ENCODE peak calls at places on chromosome 1, in ten cellular contexts. One of them, this sample, is unnamed.
A peak's percentile ranks its signal among the peaks of the same experiment; 100 is the strongest.

GRCh38 chr1:223834660-223835263 is 11.0 kb downstream of the TP53BP2 start:
- DNase-seq in fibroblast of mammary gland: peak; percentile 91
- DNase-seq in A549: no peak
- DNase-seq in bronchial epithelial cell: peak; percentile 36
- DNase-seq in transverse colon: no peak
- DNase-seq in dorsolateral prefrontal cortex: no peak
- DNase-seq in GM23248: peak; percentile 86
- DNase-seq in HFF-Myc: no peak
- DNase-seq in CD8-positive, alpha-beta memory T cell: no peak
- DNase-seq in mesenchymal stem cell: peak; percentile 86
- DNase-seq in this sample: no peak

GRCh38 chr1:98969753-98970152 is 34.9 kb downstream of the PLPPR5 start:
- DNase-seq in fibroblast of mammary gland: no peak
- DNase-seq in A549: no peak
- DNase-seq in bronchial epithelial cell: no peak
- DNase-seq in transverse colon: no peak
- DNase-seq in dorsolateral prefrontal cortex: no peak
- DNase-seq in GM23248: no peak
- DNase-seq in HFF-Myc: no peak
- DNase-seq in CD8-positive, alpha-beta memory T cell: no peak
- DNase-seq in mesenchymal stem cell: no peak
- DNase-seq in this sample: no peak

GRCh38 chr1:115907092-115907491 is 66.2 kb upstream of the NHLH2 start:
- DNase-seq in fibroblast of mammary gland: no peak
- DNase-seq in A549: no peak
- DNase-seq in bronchial epithelial cell: no peak
- DNase-seq in transverse colon: no peak
- DNase-seq in dorsolateral prefrontal cortex: no peak
- DNase-seq in GM23248: no peak
- DNase-seq in HFF-Myc: no peak
- DNase-seq in CD8-positive, alpha-beta memory T cell: no peak
- DNase-seq in mesenchymal stem cell: no peak
- DNase-seq in this sample: no peak

GRCh38 chr1:157566484-157567300 is 14.4 kb upstream of the FCRL5 start:
- DNase-seq in fibroblast of mammary gland: no peak
- DNase-seq in A549: no peak
- DNase-seq in bronchial epithelial cell: no peak
- DNase-seq in transverse colon: no peak
- DNase-seq in dorsolateral prefrontal cortex: no peak
- DNase-seq in GM23248: no peak
- DNase-seq in HFF-Myc: no peak
- DNase-seq in CD8-positive, alpha-beta memory T cell: no peak
- DNase-seq in mesenchymal stem cell: no peak
- DNase-seq in this sample: no peak

GRCh38 chr1:177780096-177780700 is 189.7 kb downstream of the SEC16B start:
- DNase-seq in fibroblast of mammary gland: peak; percentile 82
- DNase-seq in A549: peak; percentile 24
- DNase-seq in bronchial epithelial cell: peak; percentile 67
- DNase-seq in transverse colon: no peak
- DNase-seq in dorsolateral prefrontal cortex: no peak
- DNase-seq in GM23248: peak; percentile 75
- DNase-seq in HFF-Myc: peak; percentile 15
- DNase-seq in CD8-positive, alpha-beta memory T cell: no peak
- DNase-seq in mesenchymal stem cell: peak; percentile 51
- DNase-seq in this sample: peak; percentile 49

GRCh38 chr1:9699361-9699760 is 47.8 kb downstream of the PIK3CD start:
- DNase-seq in fibroblast of mammary gland: no peak
- DNase-seq in A549: no peak
- DNase-seq in bronchial epithelial cell: peak; percentile 65
- DNase-seq in transverse colon: no peak
- DNase-seq in dorsolateral prefrontal cortex: no peak
- DNase-seq in GM23248: no peak
- DNase-seq in HFF-Myc: no peak
- DNase-seq in CD8-positive, alpha-beta memory T cell: no peak
- DNase-seq in mesenchymal stem cell: no peak
- DNase-seq in this sample: no peak

GRCh38 chr1:10692401-10693021 is 103.9 kb downstream of the CASZ1 start:
- DNase-seq in fibroblast of mammary gland: no peak
- DNase-seq in A549: peak; percentile 50
- DNase-seq in bronchial epithelial cell: peak; percentile 43
- DNase-seq in transverse colon: peak; percentile 86
- DNase-seq in dorsolateral prefrontal cortex: no peak
- DNase-seq in GM23248: peak; percentile 10
- DNase-seq in HFF-Myc: no peak
- DNase-seq in CD8-positive, alpha-beta memory T cell: peak; percentile 57
- DNase-seq in mesenchymal stem cell: no peak
- DNase-seq in this sample: no peak

GRCh38 chr1:210250665-210250997 is 18.0 kb downstream of the SERTAD4 start:
- DNase-seq in fibroblast of mammary gland: no peak
- DNase-seq in A549: peak; percentile 24
- DNase-seq in bronchial epithelial cell: no peak
- DNase-seq in transverse colon: peak; percentile 33
- DNase-seq in dorsolateral prefrontal cortex: peak; percentile 77
- DNase-seq in GM23248: no peak
- DNase-seq in HFF-Myc: no peak
- DNase-seq in CD8-positive, alpha-beta memory T cell: no peak
- DNase-seq in mesenchymal stem cell: peak; percentile 42
- DNase-seq in this sample: no peak

GRCh38 chr1:35929730-35930592 is 944 bp upstream of the AGO3 start:
- DNase-seq in fibroblast of mammary gland: peak; percentile 60
- DNase-seq in A549: peak; percentile 16
- DNase-seq in bronchial epithelial cell: no peak
- DNase-seq in transverse colon: peak; percentile 57
- DNase-seq in dorsolateral prefrontal cortex: peak; percentile 52
- DNase-seq in GM23248: peak; percentile 81
- DNase-seq in HFF-Myc: peak; percentile 25
- DNase-seq in CD8-positive, alpha-beta memory T cell: peak; percentile 45
- DNase-seq in mesenchymal stem cell: no peak
- DNase-seq in this sample: no peak

GRCh38 chr1:89199515-89199914 is 773 bp upstream of the GBP4 start:
- DNase-seq in fibroblast of mammary gland: no peak
- DNase-seq in A549: no peak
- DNase-seq in bronchial epithelial cell: no peak
- DNase-seq in transverse colon: no peak
- DNase-seq in dorsolateral prefrontal cortex: no peak
- DNase-seq in GM23248: no peak
- DNase-seq in HFF-Myc: no peak
- DNase-seq in CD8-positive, alpha-beta memory T cell: peak; percentile 18
- DNase-seq in mesenchymal stem cell: no peak
- DNase-seq in this sample: no peak

GRCh38 chr1:89198500-89199072 is at the start of gene GBP4:
- DNase-seq in fibroblast of mammary gland: peak; percentile 11
- DNase-seq in A549: no peak
- DNase-seq in bronchial epithelial cell: peak; percentile 37
- DNase-seq in transverse colon: peak; percentile 46
- DNase-seq in dorsolateral prefrontal cortex: no peak
- DNase-seq in GM23248: peak; percentile 28
- DNase-seq in HFF-Myc: no peak
- DNase-seq in CD8-positive, alpha-beta memory T cell: peak; percentile 47
- DNase-seq in mesenchymal stem cell: peak; percentile 56
- DNase-seq in this sample: no peak

GRCh38 chr1:89200668-89201488 is 2.1 kb upstream of the GBP4 start:
- DNase-seq in fibroblast of mammary gland: peak; percentile 4
- DNase-seq in A549: no peak
- DNase-seq in bronchial epithelial cell: no peak
- DNase-seq in transverse colon: no peak
- DNase-seq in dorsolateral prefrontal cortex: no peak
- DNase-seq in GM23248: no peak
- DNase-seq in HFF-Myc: no peak
- DNase-seq in CD8-positive, alpha-beta memory T cell: peak; percentile 30
- DNase-seq in mesenchymal stem cell: no peak
- DNase-seq in this sample: no peak

GRCh38 chr1:89195476-89195875 is 3.3 kb downstream of the GBP4 start:
- DNase-seq in fibroblast of mammary gland: no peak
- DNase-seq in A549: no peak
- DNase-seq in bronchial epithelial cell: no peak
- DNase-seq in transverse colon: no peak
- DNase-seq in dorsolateral prefrontal cortex: no peak
- DNase-seq in GM23248: no peak
- DNase-seq in HFF-Myc: no peak
- DNase-seq in CD8-positive, alpha-beta memory T cell: no peak
- DNase-seq in mesenchymal stem cell: no peak
- DNase-seq in this sample: no peak

GRCh38 chr1:89198081-89198480 is 661 bp downstream of the GBP4 start:
- DNase-seq in fibroblast of mammary gland: no peak
- DNase-seq in A549: no peak
- DNase-seq in bronchial epithelial cell: no peak
- DNase-seq in transverse colon: no peak
- DNase-seq in dorsolateral prefrontal cortex: no peak
- DNase-seq in GM23248: no peak
- DNase-seq in HFF-Myc: no peak
- DNase-seq in CD8-positive, alpha-beta memory T cell: no peak
- DNase-seq in mesenchymal stem cell: no peak
- DNase-seq in this sample: no peak
- H3K4me3 ChIP-seq in fibroblast of mammary gland: no peak overlapping the region
- H3K4me3 ChIP-seq in A549: no peak overlapping the region
- H3K4me3 ChIP-seq in bronchial epithelial cell: no peak overlapping the region
- H3K4me3 ChIP-seq in transverse colon: peak overlapping the region; percentile 38
- H3K4me3 ChIP-seq in dorsolateral prefrontal cortex: peak overlapping the region; percentile 44
- H3K4me3 ChIP-seq in GM23248: peak overlapping the region; percentile 60
- H3K4me3 ChIP-seq in HFF-Myc: no peak overlapping the region
- H3K4me3 ChIP-seq in CD8-positive, alpha-beta memory T cell: peak overlapping the region; percentile 95
- H3K4me3 ChIP-seq in mesenchymal stem cell: peak overlapping the region; percentile 73
- H3K4me3 ChIP-seq in this sample: peak overlapping the region; percentile 13

GRCh38 chr1:245332085-245332484 is 177.3 kb downstream of the KIF26B start:
- DNase-seq in fibroblast of mammary gland: no peak
- DNase-seq in A549: no peak
- DNase-seq in bronchial epithelial cell: no peak
- DNase-seq in transverse colon: no peak
- DNase-seq in dorsolateral prefrontal cortex: no peak
- DNase-seq in GM23248: no peak
- DNase-seq in HFF-Myc: no peak
- DNase-seq in CD8-positive, alpha-beta memory T cell: no peak
- DNase-seq in mesenchymal stem cell: no peak
- DNase-seq in this sample: no peak
- H3K4me3 ChIP-seq in fibroblast of mammary gland: no peak overlapping the region
- H3K4me3 ChIP-seq in A549: no peak overlapping the region
- H3K4me3 ChIP-seq in bronchial epithelial cell: no peak overlapping the region
- H3K4me3 ChIP-seq in transverse colon: no peak overlapping the region
- H3K4me3 ChIP-seq in dorsolateral prefrontal cortex: no peak overlapping the region
- H3K4me3 ChIP-seq in GM23248: no peak overlapping the region
- H3K4me3 ChIP-seq in HFF-Myc: no peak overlapping the region
- H3K4me3 ChIP-seq in CD8-positive, alpha-beta memory T cell: no peak overlapping the region
- H3K4me3 ChIP-seq in mesenchymal stem cell: no peak overlapping the region
- H3K4me3 ChIP-seq in this sample: no peak overlapping the region

GRCh38 chr1:117653732-117654484 is 48.1 kb downstream of the TENT5C start:
- DNase-seq in fibroblast of mammary gland: no peak
- DNase-seq in A549: no peak
- DNase-seq in bronchial epithelial cell: no peak
- DNase-seq in transverse colon: no peak
- DNase-seq in dorsolateral prefrontal cortex: no peak
- DNase-seq in GM23248: no peak
- DNase-seq in HFF-Myc: no peak
- DNase-seq in CD8-positive, alpha-beta memory T cell: peak; percentile 24
- DNase-seq in mesenchymal stem cell: no peak
- DNase-seq in this sample: no peak
- H3K4me3 ChIP-seq in fibroblast of mammary gland: no peak overlapping the region
- H3K4me3 ChIP-seq in A549: no peak overlapping the region
- H3K4me3 ChIP-seq in bronchial epithelial cell: no peak overlapping the region
- H3K4me3 ChIP-seq in transverse colon: no peak overlapping the region
- H3K4me3 ChIP-seq in dorsolateral prefrontal cortex: no peak overlapping the region
- H3K4me3 ChIP-seq in GM23248: no peak overlapping the region
- H3K4me3 ChIP-seq in HFF-Myc: no peak overlapping the region
- H3K4me3 ChIP-seq in CD8-positive, alpha-beta memory T cell: peak overlapping the region; percentile 3
- H3K4me3 ChIP-seq in mesenchymal stem cell: no peak overlapping the region
- H3K4me3 ChIP-seq in this sample: no peak overlapping the region

DNA sequence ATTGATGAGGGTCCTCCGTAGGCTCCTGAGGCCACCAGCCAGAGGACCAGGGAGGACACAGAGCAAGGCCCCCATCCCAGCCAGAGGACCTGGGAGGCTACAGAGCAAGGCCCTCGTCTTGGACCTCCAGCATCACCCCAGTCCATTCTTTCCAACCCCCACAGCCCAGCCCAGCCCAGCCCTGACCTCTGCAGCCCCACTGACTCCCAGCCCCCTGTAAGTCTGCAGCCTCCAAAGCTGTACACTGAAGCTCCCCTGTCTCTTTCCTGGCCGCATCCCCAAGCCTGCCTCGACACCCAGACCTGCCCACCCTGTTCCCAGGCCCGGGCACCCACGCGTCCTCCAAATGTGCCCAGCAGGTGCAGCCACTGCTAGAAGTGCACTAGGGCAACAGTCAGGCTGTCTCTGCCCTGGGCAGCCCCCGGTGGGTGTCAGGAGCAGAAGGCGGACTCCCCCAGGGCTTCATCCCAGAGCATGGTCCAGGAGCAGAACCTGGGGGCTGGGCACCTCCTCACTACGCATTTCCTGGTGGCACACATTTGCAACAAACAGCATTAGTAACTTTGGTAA is 2.1 kb downstream of the DVL1 start:
- DNase-seq in fibroblast of mammary gland: no peak
- DNase-seq in A549: no peak
- DNase-seq in bronchial epithelial cell: no peak
- DNase-seq in transverse colon: no peak
- DNase-seq in dorsolateral prefrontal cortex: no peak
- DNase-seq in GM23248: no peak
- DNase-seq in HFF-Myc: no peak
- DNase-seq in CD8-positive, alpha-beta memory T cell: no peak
- DNase-seq in mesenchymal stem cell: no peak
- DNase-seq in this sample: no peak
- H3K4me3 ChIP-seq in fibroblast of mammary gland: peak overlapping the region; percentile 75
- H3K4me3 ChIP-seq in A549: peak overlapping the region; percentile 87
- H3K4me3 ChIP-seq in bronchial epithelial cell: peak overlapping the region; percentile 86
- H3K4me3 ChIP-seq in transverse colon: peak overlapping the region; percentile 87
- H3K4me3 ChIP-seq in dorsolateral prefrontal cortex: peak overlapping the region; percentile 72
- H3K4me3 ChIP-seq in GM23248: peak overlapping the region; percentile 80
- H3K4me3 ChIP-seq in HFF-Myc: peak overlapping the region; percentile 83
- H3K4me3 ChIP-seq in CD8-positive, alpha-beta memory T cell: no peak overlapping the region
- H3K4me3 ChIP-seq in mesenchymal stem cell: peak overlapping the region; percentile 91
- H3K4me3 ChIP-seq in this sample: peak overlapping the region; percentile 66

DNA sequence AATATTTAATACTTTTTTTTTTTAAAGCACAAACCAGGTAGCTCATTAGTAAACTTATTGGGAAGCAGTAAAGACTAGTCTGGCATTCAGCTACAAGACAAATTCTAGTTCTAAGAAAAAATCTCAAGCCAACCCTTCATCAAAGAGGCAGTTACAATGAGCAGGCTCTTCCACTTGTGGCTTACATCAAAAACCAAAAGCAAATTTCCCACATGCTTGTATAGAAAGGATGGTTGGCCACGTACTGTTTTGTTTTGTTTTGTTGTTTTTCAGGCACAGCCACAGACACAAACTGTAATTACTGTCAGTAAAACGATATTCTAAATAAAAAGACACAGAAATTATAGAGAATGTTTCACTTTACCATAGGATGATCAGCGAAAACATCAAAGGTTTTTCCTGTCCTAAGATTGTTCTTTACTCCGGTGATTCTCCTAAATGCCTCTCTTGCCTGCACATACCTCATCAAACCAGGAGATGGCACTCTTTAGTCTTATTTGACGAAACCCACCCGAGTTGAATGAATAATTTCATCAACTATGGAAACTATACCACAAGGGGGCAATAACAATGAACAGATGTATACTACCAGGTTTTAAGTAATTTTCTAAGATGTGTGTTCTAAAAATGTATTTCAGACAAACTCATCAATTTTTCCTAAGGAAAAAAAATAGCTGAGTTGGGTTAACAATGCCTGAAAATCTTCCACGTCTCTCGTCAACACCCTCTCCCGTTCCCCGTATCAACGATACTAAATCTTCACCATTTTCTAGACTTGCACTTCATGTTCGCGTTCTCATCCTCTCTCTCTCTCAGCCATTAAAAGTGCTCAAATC is 26.9 kb downstream of the RPL5 start:
- DNase-seq in fibroblast of mammary gland: peak; percentile 86
- DNase-seq in A549: peak; percentile 57
- DNase-seq in bronchial epithelial cell: peak; percentile 83
- DNase-seq in transverse colon: peak; percentile 59
- DNase-seq in dorsolateral prefrontal cortex: no peak
- DNase-seq in GM23248: peak; percentile 89
- DNase-seq in HFF-Myc: peak; percentile 71
- DNase-seq in CD8-positive, alpha-beta memory T cell: peak; percentile 75
- DNase-seq in mesenchymal stem cell: peak; percentile 84
- DNase-seq in this sample: peak; percentile 74
- H3K4me3 ChIP-seq in fibroblast of mammary gland: no peak overlapping the region
- H3K4me3 ChIP-seq in A549: no peak overlapping the region
- H3K4me3 ChIP-seq in bronchial epithelial cell: no peak overlapping the region
- H3K4me3 ChIP-seq in transverse colon: peak overlapping the region; percentile 12
- H3K4me3 ChIP-seq in dorsolateral prefrontal cortex: peak overlapping the region; percentile 21
- H3K4me3 ChIP-seq in GM23248: peak overlapping the region; percentile 24
- H3K4me3 ChIP-seq in HFF-Myc: no peak overlapping the region
- H3K4me3 ChIP-seq in CD8-positive, alpha-beta memory T cell: peak overlapping the region; percentile 6
- H3K4me3 ChIP-seq in mesenchymal stem cell: no peak overlapping the region
- H3K4me3 ChIP-seq in this sample: no peak overlapping the region